ENCODE peak calls at places on chromosomes 16 and 17, in five cellular contexts. F, Q, N, Y and M are unnamed samples.

GRCh38 chr16:66199189-66199588 is 167.3 kb upstream of the CDH5 start:
- DNase-seq in F (no peak), Q (no peak), N (no peak), Y (no peak), M (no peak)

GRCh38 chr17:6526362-6527152 is 29.8 kb downstream of the PITPNM3 start:
- DNase-seq in F (no peak), Q (no peak), N (no peak), Y (no peak), M (peak; percentile 18)

GRCh38 chr16:63617047-63617989 is 1504.5 kb downstream of the CDH11 start:
- DNase-seq in F (no peak), Q (no peak), N (peak; percentile 3), Y (no peak), M (no peak)

GRCh38 chr16:78676351-78676750 is 576.9 kb downstream of the WWOX start:
- DNase-seq in F (peak; percentile 52), Q (no peak), N (no peak), Y (no peak), M (no peak)

GRCh38 chr17:6279659-6280058 is 155.3 kb downstream of the AIPL1 start:
- DNase-seq in F (no peak), Q (peak; percentile 42), N (peak; percentile 28), Y (peak; percentile 21), M (no peak)

GRCh38 chr17:3950584-3950983 is 13.7 kb downstream of the ATP2A3 start:
- DNase-seq in F (no peak), Q (no peak), N (no peak), Y (no peak), M (no peak)

GRCh38 chr16:11497851-11498289 is 88.8 kb downstream of the LITAF start:
- DNase-seq in F (peak; percentile 54), Q (no peak), N (peak; percentile 44), Y (no peak), M (peak; percentile 67)

GRCh38 chr16:55222436-55222835 is 101.6 kb upstream of the IRX6 start:
- DNase-seq in F (no peak), Q (no peak), N (no peak), Y (no peak), M (no peak)

GRCh38 chr17:3763777-3764170 is 37.2 kb downstream of the ITGAE start:
- DNase-seq in F (peak; percentile 4), Q (no peak), N (no peak), Y (no peak), M (peak; percentile 28)

GRCh38 chr17:50188521-50189395 is 12.7 kb downstream of the COL1A1 start:
- DNase-seq in F (peak; percentile 60), Q (no peak), N (no peak), Y (no peak), M (peak; percentile 74)
- H3K27ac ChIP-seq in F (peak overlapping the region; percentile 79), Q (no peak overlapping the region), N (no peak overlapping the region), Y (no peak overlapping the region), M (peak overlapping the region; percentile 41)

DNA sequence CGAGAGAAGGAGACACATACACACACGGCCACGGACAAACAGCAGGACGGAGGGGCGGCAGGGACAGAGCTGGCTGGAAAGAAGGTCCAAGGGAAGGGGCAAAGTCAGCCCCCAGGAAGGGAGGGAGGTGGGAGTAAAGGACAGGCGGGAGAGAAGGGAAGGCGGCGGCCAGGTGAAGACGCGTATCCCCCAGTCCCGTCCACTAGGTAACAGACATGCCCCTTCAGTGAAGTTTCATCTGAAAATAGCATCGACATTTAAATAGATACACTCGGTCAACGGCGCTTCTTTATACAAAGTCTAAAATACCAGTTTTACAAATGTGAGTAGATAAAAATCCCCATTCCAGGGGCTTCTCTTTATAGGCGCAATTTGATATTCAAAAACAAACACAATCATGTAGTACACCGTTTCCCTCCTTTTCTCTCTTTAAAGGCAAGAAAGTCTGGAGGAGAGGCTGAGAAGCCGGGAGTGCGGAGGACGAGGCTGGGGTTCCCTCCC is 4.5 kb downstream of the CBX8 start:
- DNase-seq in F (no peak), Q (no peak), N (no peak), Y (no peak), M (no peak)
- TF ChIP-seq EZH2 in F (no peak), Q (no peak), N (peak; percentile 6), Y (no peak), M (no peak)

DNA sequence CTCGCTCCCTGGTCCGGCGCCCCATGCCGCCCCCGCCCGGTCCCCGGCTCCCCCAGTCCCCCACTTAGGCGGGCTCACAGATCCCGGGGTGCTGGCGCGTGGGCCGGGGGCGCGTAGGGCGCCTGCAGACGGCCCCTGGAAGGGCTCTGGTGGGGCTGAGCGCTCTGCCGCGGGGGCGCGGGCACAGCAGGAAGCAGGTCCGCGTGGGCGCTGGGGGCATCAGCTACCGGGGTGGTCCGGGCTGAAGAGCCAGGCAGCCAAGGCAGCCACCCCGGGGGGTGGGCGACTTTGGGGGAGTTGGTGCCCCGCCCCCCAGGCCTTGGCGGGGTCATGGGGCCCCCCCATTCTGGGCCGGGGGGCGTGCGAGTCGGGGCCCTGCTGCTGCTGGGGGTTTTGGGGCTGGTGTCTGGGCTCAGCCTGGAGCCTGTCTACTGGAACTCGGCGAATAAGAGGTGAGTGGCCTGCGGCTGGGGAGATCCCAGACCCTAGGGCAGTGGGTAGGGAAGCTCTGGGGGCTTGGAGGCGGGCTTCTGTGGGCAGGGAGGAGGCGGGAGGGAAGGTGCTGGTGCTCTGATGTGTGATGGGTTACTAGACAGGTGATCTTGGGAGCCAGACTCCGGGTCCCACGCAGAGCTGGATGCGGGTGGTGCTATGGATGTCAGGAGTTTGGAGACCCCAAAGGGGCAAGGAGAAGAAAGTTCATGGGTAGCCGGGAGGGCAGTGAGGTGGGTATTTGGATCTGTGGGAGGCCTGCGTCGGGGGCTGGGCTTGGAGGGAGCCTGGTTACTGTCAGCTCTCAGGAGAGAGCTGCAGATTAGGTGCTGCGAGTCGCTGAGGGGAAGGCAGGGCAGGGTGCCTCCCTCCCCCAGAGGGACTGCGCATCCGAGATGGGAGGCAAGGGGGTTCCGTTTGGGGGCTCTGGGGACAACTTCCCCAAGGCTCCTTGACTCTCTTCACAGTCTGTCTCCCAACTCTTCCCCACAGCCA is 560 bp downstream of the EFNB3 start:
- DNase-seq in F (no peak), Q (no peak), N (no peak), Y (no peak), M (no peak)
- H2AFZ ChIP-seq in F (no peak overlapping the region), Q (no peak overlapping the region), N (no peak overlapping the region), Y (no peak overlapping the region), M (no peak overlapping the region)

DNA sequence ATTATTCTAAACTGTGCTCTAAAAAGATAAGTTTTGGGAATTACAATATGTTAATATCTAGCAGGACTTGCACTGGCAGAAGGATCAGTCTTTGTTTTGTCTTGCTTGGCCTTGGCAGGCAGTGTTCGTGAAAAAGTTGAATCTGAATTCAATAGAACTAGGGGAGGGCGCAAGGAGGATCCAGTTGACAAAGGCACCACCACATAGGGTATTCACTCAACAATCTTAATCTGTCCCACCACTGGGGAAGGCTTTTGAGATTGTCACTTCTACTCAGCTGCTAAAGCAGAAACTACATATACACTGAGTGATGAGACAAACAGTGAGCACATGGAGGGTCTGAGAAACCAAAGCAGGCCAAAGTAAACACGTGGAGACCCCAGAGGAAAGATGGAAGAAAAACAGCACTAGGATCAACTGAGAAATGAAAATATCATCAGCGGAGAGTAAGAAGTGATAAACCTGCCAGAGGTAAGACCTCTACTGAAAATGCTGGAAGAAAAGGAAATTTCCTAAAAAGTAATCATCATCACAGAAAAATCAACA is 2.4 kb downstream of the AMFR start:
- DNase-seq in F (no peak), Q (no peak), N (no peak), Y (no peak), M (no peak)
- H3K27ac ChIP-seq in F (no peak overlapping the region), Q (no peak overlapping the region), N (no peak overlapping the region), Y (no peak overlapping the region), M (no peak overlapping the region)

GRCh38 chr16:2216330-2216729 is 1.7 kb upstream of the PGP start:
- DNase-seq in F (no peak), Q (no peak), N (no peak), Y (no peak), M (no peak)

GRCh38 chr16:2211923-2212347 is 1.3 kb upstream of the BRICD5 start:
- DNase-seq in F (no peak), Q (no peak), N (no peak), Y (no peak), M (no peak)

GRCh38 chr16:2213817-2214720 is 571 bp downstream of the PGP start:
- DNase-seq in F (no peak), Q (no peak), N (peak; percentile 34), Y (no peak), M (no peak)

GRCh38 chr16:2212362-2213324 is 2.0 kb upstream of the BRICD5 start:
- DNase-seq in F (no peak), Q (peak; percentile 85), N (no peak), Y (no peak), M (no peak)

DNA sequence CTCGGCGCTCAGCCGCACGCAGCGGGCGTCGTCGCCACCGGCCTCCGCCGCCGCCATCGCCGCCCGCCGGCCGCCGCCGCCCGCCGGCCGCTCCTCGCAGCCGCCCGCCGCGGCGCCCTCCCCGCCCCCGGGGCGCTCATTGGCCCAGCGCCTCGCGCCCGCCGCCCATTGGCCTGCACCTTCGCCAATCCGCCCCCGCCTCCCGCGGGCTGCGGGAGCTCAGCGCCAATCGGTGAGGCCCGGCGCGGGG is at the start of gene PGP:
- DNase-seq in F (no peak), Q (no peak), N (no peak), Y (no peak), M (no peak)
- TF ChIP-seq EZH2 in F (no peak), Q (no peak), N (peak; percentile 97), Y (no peak), M (no peak)

DNA sequence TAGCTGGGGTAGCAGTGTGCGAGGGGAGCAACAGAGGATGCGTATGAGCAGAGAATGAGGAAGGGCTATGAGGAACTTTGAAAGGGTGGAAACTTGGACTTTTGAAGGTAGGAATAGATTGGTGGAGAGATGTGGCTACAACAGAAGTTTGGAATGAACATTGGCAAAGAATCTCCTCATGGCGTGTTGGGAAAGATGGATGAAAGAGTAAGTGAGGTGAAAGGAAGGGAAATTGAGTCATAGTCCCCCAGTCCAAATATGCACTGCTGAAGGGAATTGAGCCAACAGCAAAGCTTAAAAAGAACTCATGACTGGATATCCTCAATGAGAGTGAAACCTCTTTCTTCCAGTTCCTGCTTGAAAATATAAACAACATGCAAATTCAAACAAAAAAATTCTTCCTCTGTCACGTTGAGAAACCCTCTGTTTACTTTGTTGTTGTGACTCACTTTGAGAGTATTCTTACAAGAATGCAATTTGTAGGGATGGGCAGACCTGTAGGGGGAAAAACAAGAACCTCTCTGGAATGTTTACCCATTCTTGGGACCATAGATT is 313.2 kb upstream of the KCNJ16 start:
- DNase-seq in F (peak; percentile 97), Q (peak; percentile 98), N (peak; percentile 86), Y (peak; percentile 81), M (peak; percentile 97)
- H2AFZ ChIP-seq in F (peak overlapping the region; percentile 43), Q (peak overlapping the region; percentile 65), N (peak overlapping the region; percentile 73), Y (peak overlapping the region; percentile 73), M (no peak overlapping the region)

GRCh38 chr16:57489229-57489628 is 2.9 kb upstream of the DOK4 start:
- DNase-seq in F (no peak), Q (no peak), N (no peak), Y (no peak), M (no peak)
- H3K27ac ChIP-seq in F (no peak overlapping the region), Q (no peak overlapping the region), N (no peak overlapping the region), Y (no peak overlapping the region), M (no peak overlapping the region)

GRCh38 chr16:24360936-24361335 is 104.8 kb downstream of the CACNG3 start:
- DNase-seq in F (no peak), Q (no peak), N (no peak), Y (no peak), M (no peak)
- TF ChIP-seq EZH2 in F (no peak), Q (no peak), N (no peak), Y (no peak), M (no peak)